ENCODE peak calls at places on chromosomes 2 and 18, in six cellular contexts. A is NCI-H2081, E is GM06990, U is NCI-H1092 treated with DMSO at 0.1 percent for 48 hours, P is left cardiac atrium, O is Caki2. S is an unnamed sample.

GRCh38 chr2:10233131-10234012 is 69.3 kb upstream of the HPCAL1 start:
- DNase-seq in A (no peak), E (no peak), U (no peak), P (no peak), O (no peak), S (no peak)

GRCh38 chr2:65025453-65026128 is 30.6 kb upstream of the CEP68 start:
- DNase-seq in A (no peak), E (no peak), U (no peak), P (no peak), O (no peak), S (no peak)

GRCh38 chr2:237254369-237254861 is 159.5 kb downstream of the COL6A3 start:
- DNase-seq in A (no peak), E (no peak), U (no peak), P (no peak), O (no peak), S (no peak)

GRCh38 chr2:101124684-101125366 is 26.4 kb downstream of the TBC1D8 start:
- DNase-seq in A (peak; percentile 26), E (no peak), U (no peak), P (peak; percentile 82), O (peak; percentile 99), S (peak; percentile 35)

GRCh38 chr18:63266888-63267790 is 52.4 kb downstream of the BCL2 start:
- DNase-seq in A (no peak), E (no peak), U (no peak), P (no peak), O (peak; percentile 6), S (no peak)

GRCh38 chr2:62458206-62459035 is 47.6 kb downstream of the TMEM17 start:
- DNase-seq in A (no peak), E (no peak), U (no peak), P (no peak), O (no peak), S (no peak)

GRCh38 chr2:162623888-162624287 is 214.7 kb downstream of the KCNH7 start:
- DNase-seq in A (no peak), E (no peak), U (no peak), P (no peak), O (no peak), S (no peak)

GRCh38 chr2:172200495-172201085 is 97.9 kb upstream of the DLX2 start:
- DNase-seq in A (no peak), E (no peak), U (no peak), P (no peak), O (no peak), S (no peak)

GRCh38 chr18:31736630-31737029 is 24.1 kb downstream of the SLC25A52 start:
- DNase-seq in A (no peak), E (no peak), U (no peak), P (no peak), O (no peak), S (no peak)

GRCh38 chr2:69428981-69429380 is 8.3 kb downstream of the NFU1 start:
- DNase-seq in A (no peak), E (no peak), U (no peak), P (no peak), O (no peak), S (no peak)

GRCh38 chr2:205060269-205060668 is 515.0 kb downstream of the PARD3B start:
- DNase-seq in A (no peak), E (no peak), U (no peak), P (no peak), O (peak; percentile 31), S (no peak)

GRCh38 chr2:8629402-8629801 is 52.5 kb upstream of the ID2 start:
- DNase-seq in A (no peak), E (no peak), U (no peak), P (no peak), O (no peak), S (no peak)

GRCh38 chr2:238727585-238728321 is 120.1 kb upstream of the TWIST2 start:
- DNase-seq in A (no peak), E (no peak), U (no peak), P (peak; percentile 57), O (no peak), S (no peak)